ENCODE peak calls at places on chromosomes 7 and 10, in ten cellular contexts. G, F, N, I, L, R, B, Q, P and Y are unnamed samples.

GRCh38 chr7:74515276-74515675 is 61.6 kb downstream of the GTF2IRD1 start:
- DNase-seq in G (no peak), F (no peak), N (no peak), I (no peak), L (peak; percentile 65), R (no peak), B (no peak), Q (no peak), P (no peak), Y (no peak)

GRCh38 chr7:1745018-1745532 is 75.0 kb downstream of the ELFN1 start:
- DNase-seq in G (no peak), F (no peak), N (no peak), I (no peak), L (peak; percentile 84), R (no peak), B (no peak), Q (peak; percentile 80), P (no peak), Y (no peak)

GRCh38 chr7:117385340-117386124 is 41.8 kb downstream of the ASZ1 start:
- DNase-seq in G (no peak), F (no peak), N (peak; percentile 25), I (no peak), L (no peak), R (no peak), B (no peak), Q (no peak), P (peak; percentile 7), Y (no peak)

GRCh38 chr10:3566627-3567026 is 218.4 kb downstream of the KLF6 start:
- DNase-seq in G (no peak), F (no peak), N (no peak), I (no peak), L (no peak), R (no peak), B (no peak), Q (no peak), P (no peak), Y (no peak)

GRCh38 chr7:74199551-74200355 is 10.1 kb upstream of the LAT2 start:
- DNase-seq in G (no peak), F (no peak), N (no peak), I (no peak), L (no peak), R (no peak), B (no peak), Q (no peak), P (no peak), Y (no peak)

GRCh38 chr10:34813626-34814227 is 1.4 kb downstream of the PARD3 start:
- DNase-seq in G (peak; percentile 49), F (no peak), N (peak; percentile 47), I (no peak), L (no peak), R (peak; percentile 29), B (no peak), Q (no peak), P (no peak), Y (no peak)

GRCh38 chr10:83983578-83984255 is 155.6 kb upstream of the GHITM start:
- DNase-seq in G (no peak), F (no peak), N (no peak), I (no peak), L (no peak), R (no peak), B (no peak), Q (no peak), P (no peak), Y (no peak)

GRCh38 chr7:47734949-47735291 is 153.0 kb upstream of the TNS3 start:
- DNase-seq in G (no peak), F (no peak), N (no peak), I (no peak), L (no peak), R (no peak), B (no peak), Q (no peak), P (no peak), Y (no peak)

GRCh38 chr10:77592946-77593636 is 44.5 kb downstream of the KCNMA1 start:
- DNase-seq in G (no peak), F (peak; percentile 90), N (peak; percentile 61), I (no peak), L (no peak), R (no peak), B (no peak), Q (no peak), P (no peak), Y (no peak)

GRCh38 chr7:21566094-21566493 is 23.3 kb downstream of the DNAH11 start:
- DNase-seq in G (no peak), F (no peak), N (no peak), I (no peak), L (no peak), R (no peak), B (no peak), Q (no peak), P (no peak), Y (no peak)

GRCh38 chr10:88450201-88450600 is 132.9 kb downstream of the RNLS start:
- DNase-seq in G (no peak), F (no peak), N (no peak), I (no peak), L (no peak), R (no peak), B (no peak), Q (no peak), P (no peak), Y (no peak)

GRCh38 chr10:98423691-98424120 is 8.7 kb upstream of the PYROXD2 start:
- DNase-seq in G (no peak), F (peak; percentile 63), N (peak; percentile 68), I (peak; percentile 53), L (no peak), R (no peak), B (no peak), Q (no peak), P (peak; percentile 68), Y (no peak)

GRCh38 chr7:359226-359775 is 69.3 kb downstream of the FOXL3 start:
- DNase-seq in G (no peak), F (no peak), N (no peak), I (no peak), L (peak; percentile 66), R (no peak), B (no peak), Q (peak; percentile 43), P (no peak), Y (peak; percentile 33)

GRCh38 chr7:25840209-25840792 is 311.7 kb upstream of the NFE2L3 start:
- DNase-seq in G (no peak), F (no peak), N (no peak), I (no peak), L (no peak), R (no peak), B (no peak), Q (no peak), P (no peak), Y (no peak)

GRCh38 chr10:45625879-45626278 is 46.7 kb downstream of the ZFAND4 start:
- DNase-seq in G (peak; percentile 32), F (no peak), N (no peak), I (no peak), L (no peak), R (no peak), B (no peak), Q (no peak), P (no peak), Y (no peak)

GRCh38 chr7:116524609-116525297 is at the start of gene CAV1:
- DNase-seq in G (peak; percentile 54), F (peak; percentile 96), N (peak; percentile 78), I (peak; percentile 52), L (peak; percentile 93), R (peak; percentile 91), B (peak; percentile 89), Q (peak; percentile 88), P (no peak), Y (peak; percentile 84)

DNA sequence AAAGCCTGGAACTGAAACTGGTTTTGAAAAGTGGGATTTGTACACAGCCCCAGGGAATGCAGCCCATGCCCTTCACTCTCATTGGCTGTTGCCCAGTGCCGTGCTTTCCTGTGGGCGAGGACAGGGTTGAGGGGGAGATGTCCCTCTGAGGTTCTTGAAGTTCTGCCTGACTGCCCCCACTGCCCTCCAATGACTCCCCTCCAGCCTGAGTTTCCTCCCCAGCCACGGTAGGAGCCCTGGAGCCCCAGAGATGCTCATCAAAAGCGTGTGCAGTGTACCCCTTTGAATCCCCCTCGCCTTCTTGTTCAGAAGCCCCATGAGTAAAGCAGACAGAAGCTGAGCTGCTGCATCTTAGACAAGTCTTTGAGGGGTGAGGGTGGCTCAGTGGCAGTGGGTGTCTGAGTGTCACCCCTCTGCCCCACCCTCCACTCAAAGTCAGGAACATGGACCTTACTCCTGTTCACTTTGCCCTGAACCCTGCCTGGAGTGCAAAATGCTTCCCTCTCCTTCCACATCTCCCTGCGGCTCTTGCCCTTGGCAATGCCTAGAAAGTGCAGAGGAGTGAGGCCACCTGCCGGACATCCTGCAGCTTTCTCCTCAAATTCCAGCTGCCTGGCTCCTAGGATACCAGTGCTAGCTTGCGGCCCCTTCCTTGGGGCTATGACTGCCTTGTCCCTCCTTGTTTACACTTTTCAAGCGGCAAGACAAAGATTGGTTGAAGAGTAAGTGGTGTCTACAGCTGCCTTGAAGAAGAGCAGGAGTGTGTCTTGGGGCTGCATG is 19.9 kb downstream of the FAM241B start:
- DNase-seq in G (no peak), F (no peak), N (peak; percentile 27), I (no peak), L (no peak), R (no peak), B (no peak), Q (no peak), P (no peak), Y (no peak)
- TF ChIP-seq CTCF in G (no peak), F (no peak), N (peak; percentile 11), I (no peak), L (no peak), R (no peak), B (no peak), Q (no peak), P (no peak), Y (no peak)

DNA sequence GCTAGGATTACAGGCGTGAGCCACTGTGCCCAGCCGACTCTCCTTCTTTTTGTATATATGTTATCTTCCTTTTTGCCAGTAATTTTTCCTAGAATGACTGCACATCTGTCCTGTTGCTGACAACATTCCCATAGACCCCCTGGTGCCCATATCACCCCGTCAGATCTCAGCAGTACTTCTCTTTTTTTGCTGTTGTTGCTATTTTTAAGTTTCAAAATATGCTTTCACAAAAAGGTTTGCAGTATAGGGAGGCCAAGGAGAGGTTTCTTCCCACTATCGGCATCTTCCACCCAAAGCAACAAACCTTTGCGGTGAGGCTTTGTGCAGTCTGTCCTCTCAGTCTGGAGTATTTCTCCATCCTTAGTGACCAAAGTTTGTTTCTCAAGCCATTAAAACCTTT is 23.1 kb downstream of the PIK3CG start:
- DNase-seq in G (no peak), F (no peak), N (no peak), I (no peak), L (no peak), R (no peak), B (no peak), Q (no peak), P (no peak), Y (no peak)
- H3K36me3 ChIP-seq in G (no peaks in the 10 kb centered on the region), F (no peaks in the 10 kb centered on the region), N (no peaks in the 10 kb centered on the region), I (no peaks in the 10 kb centered on the region), L (no peaks in the 10 kb centered on the region), R (no peaks in the 10 kb centered on the region), B (no peaks in the 10 kb centered on the region), Q (no peaks in the 10 kb centered on the region), P (peaks cover 94% of the 10 kb centered on the region), Y (peaks cover 13% of the 10 kb centered on the region)

GRCh38 chr7:4659551-4660286 is 22.4 kb upstream of the FOXK1 start:
- DNase-seq in G (no peak), F (no peak), N (no peak), I (no peak), L (no peak), R (no peak), B (no peak), Q (no peak), P (peak; percentile 30), Y (no peak)
- TF ChIP-seq CTCF in G (no peak), F (no peak), N (no peak), I (no peak), L (peak; percentile 8), R (no peak), B (no peak), Q (peak; percentile 19), P (peak; percentile 62), Y (peak; percentile 15)

GRCh38 chr7:99571768-99572167 is 13.3 kb downstream of the ZNF655 start:
- DNase-seq in G (no peak), F (no peak), N (no peak), I (no peak), L (no peak), R (no peak), B (no peak), Q (no peak), P (no peak), Y (no peak)
- H3K36me3 ChIP-seq in G (peaks cover 23% of the 10 kb centered on the region), F (peaks cover 51% of the 10 kb centered on the region), N (no peaks in the 10 kb centered on the region), I (no peaks in the 10 kb centered on the region), L (peaks cover 5% of the 10 kb centered on the region), R (no peaks in the 10 kb centered on the region), B (peaks cover 42% of the 10 kb centered on the region), Q (no peaks in the 10 kb centered on the region), P (peaks cover 59% of the 10 kb centered on the region), Y (peaks cover 67% of the 10 kb centered on the region)